ENCODE peak calls at places on chromosomes 3 and 15, in nine cellular contexts. One of them, this sample, is unnamed.

GRCh38 chr3:11199902-11200678 is 45.8 kb downstream of the HRH1 start:
- DNase-seq in endothelial cell: no peak
- DNase-seq in retinal pigment epithelial cell: no peak
- DNase-seq in posterior vena cava: peak
- DNase-seq in cardiac fibroblast: peak
- DNase-seq in activated naive CD4-positive, alpha-beta T cell treated with anti-CD3 and anti-CD28 coated beads, Interleukin-2, amount 50 U/mL, for 16 hours: no peak
- DNase-seq in GF-D8: no peak
- DNase-seq in SHP77: no peak
- DNase-seq in stimulated activated CD8-positive, alpha-beta memory T cell treated with anti-CD3 and anti-CD28 coated beads, Interleukin-15, amount 100 ng/mL, for 1 hour: no peak
- DNase-seq in this sample: no peak

GRCh38 chr3:123741058-123741511 is 143.0 kb downstream of the MYLK start:
- DNase-seq in endothelial cell: no peak
- DNase-seq in retinal pigment epithelial cell: no peak
- DNase-seq in posterior vena cava: no peak
- DNase-seq in cardiac fibroblast: no peak
- DNase-seq in activated naive CD4-positive, alpha-beta T cell treated with anti-CD3 and anti-CD28 coated beads, Interleukin-2, amount 50 U/mL, for 16 hours: no peak
- DNase-seq in GF-D8: no peak
- DNase-seq in SHP77: no peak
- DNase-seq in stimulated activated CD8-positive, alpha-beta memory T cell treated with anti-CD3 and anti-CD28 coated beads, Interleukin-15, amount 100 ng/mL, for 1 hour: no peak
- DNase-seq in this sample: no peak

GRCh38 chr3:101807884-101808283 is 28.9 kb downstream of the NXPE3 start:
- DNase-seq in endothelial cell: no peak
- DNase-seq in retinal pigment epithelial cell: no peak
- DNase-seq in posterior vena cava: no peak
- DNase-seq in cardiac fibroblast: no peak
- DNase-seq in activated naive CD4-positive, alpha-beta T cell treated with anti-CD3 and anti-CD28 coated beads, Interleukin-2, amount 50 U/mL, for 16 hours: no peak
- DNase-seq in GF-D8: no peak
- DNase-seq in SHP77: no peak
- DNase-seq in stimulated activated CD8-positive, alpha-beta memory T cell treated with anti-CD3 and anti-CD28 coated beads, Interleukin-15, amount 100 ng/mL, for 1 hour: no peak
- DNase-seq in this sample: no peak

GRCh38 chr3:190265126-190265525 is 57.1 kb downstream of the CLDN1 start:
- DNase-seq in endothelial cell: no peak
- DNase-seq in retinal pigment epithelial cell: no peak
- DNase-seq in posterior vena cava: no peak
- DNase-seq in cardiac fibroblast: no peak
- DNase-seq in activated naive CD4-positive, alpha-beta T cell treated with anti-CD3 and anti-CD28 coated beads, Interleukin-2, amount 50 U/mL, for 16 hours: no peak
- DNase-seq in GF-D8: no peak
- DNase-seq in SHP77: no peak
- DNase-seq in stimulated activated CD8-positive, alpha-beta memory T cell treated with anti-CD3 and anti-CD28 coated beads, Interleukin-15, amount 100 ng/mL, for 1 hour: no peak
- DNase-seq in this sample: no peak

GRCh38 chr15:79034284-79034683 is 56.3 kb downstream of the RASGRF1 start:
- DNase-seq in endothelial cell: no peak
- DNase-seq in retinal pigment epithelial cell: no peak
- DNase-seq in posterior vena cava: no peak
- DNase-seq in cardiac fibroblast: no peak
- DNase-seq in activated naive CD4-positive, alpha-beta T cell treated with anti-CD3 and anti-CD28 coated beads, Interleukin-2, amount 50 U/mL, for 16 hours: no peak
- DNase-seq in GF-D8: no peak
- DNase-seq in SHP77: no peak
- DNase-seq in stimulated activated CD8-positive, alpha-beta memory T cell treated with anti-CD3 and anti-CD28 coated beads, Interleukin-15, amount 100 ng/mL, for 1 hour: no peak
- DNase-seq in this sample: no peak

GRCh38 chr3:158808697-158809096 is 6.8 kb downstream of the MFSD1 start:
- DNase-seq in endothelial cell: no peak
- DNase-seq in retinal pigment epithelial cell: no peak
- DNase-seq in posterior vena cava: no peak
- DNase-seq in cardiac fibroblast: peak
- DNase-seq in activated naive CD4-positive, alpha-beta T cell treated with anti-CD3 and anti-CD28 coated beads, Interleukin-2, amount 50 U/mL, for 16 hours: no peak
- DNase-seq in GF-D8: peak
- DNase-seq in SHP77: no peak
- DNase-seq in stimulated activated CD8-positive, alpha-beta memory T cell treated with anti-CD3 and anti-CD28 coated beads, Interleukin-15, amount 100 ng/mL, for 1 hour: no peak
- DNase-seq in this sample: no peak

GRCh38 chr3:111695584-111696213 is 100.6 kb upstream of the ZBED2 start:
- DNase-seq in endothelial cell: no peak
- DNase-seq in retinal pigment epithelial cell: no peak
- DNase-seq in posterior vena cava: no peak
- DNase-seq in cardiac fibroblast: peak
- DNase-seq in activated naive CD4-positive, alpha-beta T cell treated with anti-CD3 and anti-CD28 coated beads, Interleukin-2, amount 50 U/mL, for 16 hours: no peak
- DNase-seq in GF-D8: no peak
- DNase-seq in SHP77: no peak
- DNase-seq in stimulated activated CD8-positive, alpha-beta memory T cell treated with anti-CD3 and anti-CD28 coated beads, Interleukin-15, amount 100 ng/mL, for 1 hour: no peak
- DNase-seq in this sample: no peak

GRCh38 chr3:177519588-177519987 is 322.3 kb upstream of the TBL1XR1 start:
- DNase-seq in endothelial cell: no peak
- DNase-seq in retinal pigment epithelial cell: no peak
- DNase-seq in posterior vena cava: no peak
- DNase-seq in cardiac fibroblast: no peak
- DNase-seq in activated naive CD4-positive, alpha-beta T cell treated with anti-CD3 and anti-CD28 coated beads, Interleukin-2, amount 50 U/mL, for 16 hours: no peak
- DNase-seq in GF-D8: no peak
- DNase-seq in SHP77: no peak
- DNase-seq in stimulated activated CD8-positive, alpha-beta memory T cell treated with anti-CD3 and anti-CD28 coated beads, Interleukin-15, amount 100 ng/mL, for 1 hour: no peak
- DNase-seq in this sample: no peak

GRCh38 chr15:77862651-77863104 is 214.8 kb downstream of the TBC1D2B start:
- DNase-seq in endothelial cell: no peak
- DNase-seq in retinal pigment epithelial cell: no peak
- DNase-seq in posterior vena cava: peak
- DNase-seq in cardiac fibroblast: no peak
- DNase-seq in activated naive CD4-positive, alpha-beta T cell treated with anti-CD3 and anti-CD28 coated beads, Interleukin-2, amount 50 U/mL, for 16 hours: no peak
- DNase-seq in GF-D8: no peak
- DNase-seq in SHP77: no peak
- DNase-seq in stimulated activated CD8-positive, alpha-beta memory T cell treated with anti-CD3 and anti-CD28 coated beads, Interleukin-15, amount 100 ng/mL, for 1 hour: no peak
- DNase-seq in this sample: no peak

This sample was measured in nephron progenitor cell.